ENCODE peak calls at places on chromosomes 5 and 9, in eight cellular contexts. B is IMR-90, G is ovary, E is body of pancreas, M is transverse colon, I is uterus, R is esophagus squamous epithelium, S is GM12878. P is an unnamed sample.
A peak's percentile ranks its signal among the peaks of the same experiment; 100 is the strongest.

GRCh38 chr5:160923927-160924705 is 72.1 kb upstream of the ATP10B start:
- DNase-seq in M (peak; percentile 85), E (peak; percentile 96), S (no peak), R (no peak), B (no peak), G (no peak), I (no peak), P (no peak)

GRCh38 chr5:106843812-106844416 is 826.8 kb downstream of the EFNA5 start:
- DNase-seq in I (no peak), E (no peak), B (no peak), G (no peak), M (no peak), S (no peak), R (no peak), P (no peak)

GRCh38 chr9:113502427-113503008 is 39.0 kb downstream of the RGS3 start:
- DNase-seq in E (no peak), I (no peak), G (no peak), M (no peak), R (no peak), B (no peak), S (no peak), P (no peak)

GRCh38 chr9:115939065-115939765 is 214.4 kb upstream of the PAPPA start:
- DNase-seq in E (no peak), I (no peak), R (no peak), S (no peak), B (peak; percentile 87), G (no peak), M (no peak), P (no peak)

GRCh38 chr5:177431317-177432142 is 5.1 kb downstream of the GRK6 start:
- DNase-seq in S (peak; percentile 77), I (no peak), E (no peak), G (no peak), M (peak; percentile 82), B (no peak), R (no peak), P (peak; percentile 74)

GRCh38 chr5:55232985-55233928 is at the start of gene CCNO:
- DNase-seq in M (peak; percentile 80), S (no peak), G (peak; percentile 81), I (peak; percentile 56), R (no peak), B (peak; percentile 66), E (peak; percentile 90), P (peak; percentile 70)

GRCh38 chr5:21398511-21398910 is 1410.5 kb upstream of the CDH18 start:
- DNase-seq in R (no peak), I (no peak), G (no peak), S (no peak), M (no peak), B (no peak), E (no peak), P (no peak)

GRCh38 chr9:70362952-70363351 is 51.5 kb downstream of the KLF9 start:
- DNase-seq in R (no peak), G (no peak), E (no peak), S (no peak), M (no peak), I (no peak), B (peak; percentile 32), P (no peak)

GRCh38 chr5:5351288-5352089 is 71.0 kb upstream of the ICE1 start:
- DNase-seq in I (no peak), M (no peak), G (no peak), S (no peak), E (no peak), B (no peak), R (no peak), P (no peak)

GRCh38 chr5:171139227-171139626 is 169.8 kb upstream of the TLX3 start:
- DNase-seq in S (no peak), B (no peak), M (no peak), I (no peak), R (no peak), G (no peak), E (no peak), P (no peak)

GRCh38 chr9:85431396-85432102 is 310.2 kb downstream of the AGTPBP1 start:
- DNase-seq in M (no peak), E (no peak), G (no peak), B (no peak), I (no peak), S (no peak), R (no peak), P (no peak)

GRCh38 chr5:160250226-160250625 is 20.9 kb downstream of the FABP6 start:
- DNase-seq in I (no peak), G (no peak), S (no peak), B (no peak), E (no peak), R (no peak), M (no peak), P (no peak)

GRCh38 chr9:136512651-136513066 is 29.8 kb upstream of the SEC16A start:
- DNase-seq in M (no peak), R (no peak), S (no peak), G (no peak), I (no peak), E (no peak), B (no peak), P (no peak)

GRCh38 chr9:34546102-34546833 is 23.5 kb upstream of the ENHO start:
- DNase-seq in S (no peak), I (no peak), G (no peak), R (no peak), E (no peak), M (no peak), B (no peak), P (no peak)

GRCh38 chr9:93624431-93624834 is 48.0 kb downstream of the PHF2 start:
- DNase-seq in R (no peak), G (no peak), E (no peak), M (no peak), B (no peak), S (no peak), I (no peak), P (no peak)

GRCh38 chr9:90900130-90900529 is 98.5 kb downstream of the SYK start:
- DNase-seq in I (no peak), B (peak; percentile 18), S (no peak), R (no peak), M (no peak), E (no peak), G (no peak), P (no peak)

GRCh38 chr5:72256536-72256935 is 63.5 kb downstream of the MRPS27 start:
- DNase-seq in B (peak; percentile 31), M (no peak), I (no peak), R (no peak), G (no peak), S (no peak), E (no peak), P (no peak)

GRCh38 chr5:41368158-41368557 is 142.2 kb downstream of the PLCXD3 start:
- DNase-seq in E (no peak), B (peak; percentile 16), R (no peak), S (no peak), I (no peak), G (no peak), M (no peak), P (no peak)

GRCh38 chr9:87675906-87676515 is 49.9 kb upstream of the CTSL start:
- DNase-seq in I (no peak), S (no peak), G (no peak), E (peak; percentile 70), M (no peak), B (no peak), R (no peak), P (no peak)

GRCh38 chr5:127080001-127080478 is 6.7 kb upstream of the C5orf63 start:
- DNase-seq in E (no peak), R (no peak), S (no peak), B (no peak), G (no peak), I (no peak), M (no peak), P (no peak)

GRCh38 chr5:72063219-72063819 is 44.0 kb upstream of the MAP1B start:
- DNase-seq in G (peak; percentile 39), B (peak; percentile 36), S (no peak), E (no peak), M (no peak), I (no peak), R (no peak), P (no peak)

GRCh38 chr9:108834959-108835696 is 20.7 kb downstream of the ACTL7B start:
- DNase-seq in R (no peak), E (no peak), I (no peak), G (no peak), S (no peak), M (no peak), B (no peak), P (no peak)

GRCh38 chr9:23825700-23826099 is 340 bp downstream of the ELAVL2 start:
- DNase-seq in R (no peak), M (no peak), B (no peak), G (no peak), I (no peak), E (no peak), S (no peak), P (no peak)

GRCh38 chr9:124010303-124010664 is 1.3 kb upstream of the LHX2 start:
- DNase-seq in R (no peak), B (no peak), I (no peak), M (no peak), S (no peak), E (no peak), G (no peak), P (peak; percentile 40)

GRCh38 chr9:124010665-124011321 is 775 bp upstream of the LHX2 start:
- DNase-seq in M (no peak), R (no peak), G (peak; percentile 35), B (no peak), I (no peak), E (no peak), S (no peak), P (peak; percentile 50)

GRCh38 chr9:124009835-124010226 is 1.7 kb upstream of the LHX2 start:
- DNase-seq in B (no peak), I (no peak), G (no peak), R (no peak), M (no peak), E (no peak), S (no peak), P (no peak)

GRCh38 chr9:124012368-124013262 is 1.0 kb downstream of the LHX2 start:
- DNase-seq in M (no peak), B (no peak), I (no peak), R (no peak), S (no peak), G (no peak), E (no peak), P (no peak)

GRCh38 chr9:124011460-124012301 is at the start of gene LHX2:
- DNase-seq in R (no peak), I (no peak), B (peak; percentile 52), G (peak; percentile 57), M (peak; percentile 27), S (no peak), E (peak; percentile 28), P (no peak)
- TF ChIP-seq CTCF in R (no peak), I (no peak), B (no peak), G (no peak), M (no peak), S (no peak), E (no peak), P (no peak)

GRCh38 chr5:38660194-38660668 is 103.8 kb upstream of the LIFR start:
- DNase-seq in E (peak; percentile 91), G (no peak), I (no peak), M (no peak), S (no peak), B (no peak), R (no peak), P (no peak)
- H3K9me3 ChIP-seq in E (no peaks in the 10 kb centered on the region), G (no peaks in the 10 kb centered on the region), I (no peaks in the 10 kb centered on the region), M (no peaks in the 10 kb centered on the region), S (no peaks in the 10 kb centered on the region), B (no peaks in the 10 kb centered on the region), R (no peaks in the 10 kb centered on the region), P (no peaks in the 10 kb centered on the region)

GRCh38 chr9:19102631-19103345 is at the start of gene HAUS6:
- DNase-seq in R (peak; percentile 86), I (peak; percentile 96), M (peak; percentile 98), E (peak; percentile 97), B (peak; percentile 96), G (peak; percentile 96), S (peak; percentile 89), P (peak; percentile 98)
- TF ChIP-seq POLR2A in R (peak; percentile 34), I (peak; percentile 69), M (peak; percentile 68), E (peak; percentile 83), B (peak; percentile 56), G (peak; percentile 90), S (peak; percentile 80), P (peak; percentile 52)

GRCh38 chr5:139402561-139403158 is 1.2 kb downstream of the SPATA24 start:
- DNase-seq in M (peak; percentile 42), S (no peak), R (no peak), G (no peak), I (no peak), E (no peak), B (no peak), P (no peak)
- TF ChIP-seq CTCF in M (peak; percentile 39), S (peak; percentile 49), R (no peak), G (no peak), I (no peak), E (no peak), B (peak; percentile 35), P (no peak)